ENCODE peak calls at places on chromosome 14, in five cellular contexts. L, Z, H, Y and V are unnamed samples.

GRCh38 chr14:101711041-101711861 is 50.3 kb upstream of the PPP2R5C start:
- DNase-seq in H (peak), L (no peak), Z (peak), Y (no peak), V (no peak)

GRCh38 chr14:94180655-94181271 is 6.6 kb downstream of the PPP4R4 start:
- DNase-seq in Z (no peak), Y (no peak), L (peak), H (no peak), V (no peak)

GRCh38 chr14:96811265-96811664 is 14.1 kb downstream of the VRK1 start:
- DNase-seq in Y (no peak), L (peak), H (no peak), Z (no peak), V (no peak)

GRCh38 chr14:59407246-59407615 is 57.9 kb downstream of the GPR135 start:
- DNase-seq in Y (no peak), L (peak), Z (no peak), H (no peak), V (no peak)

GRCh38 chr14:25833341-25834121 is 764.3 kb downstream of the NOVA1 start:
- DNase-seq in Z (no peak), Y (no peak), H (peak), L (no peak), V (no peak)

GRCh38 chr14:39339003-39339402 is 93.2 kb downstream of the FBXO33 start:
- DNase-seq in Z (no peak), H (peak), Y (no peak), L (no peak), V (no peak)

GRCh38 chr14:78254911-78255431 is 84.8 kb downstream of the NRXN3 start:
- DNase-seq in H (no peak), Y (no peak), Z (no peak), L (no peak), V (peak)

GRCh38 chr14:91511014-91511466 is 930 bp upstream of the PPP4R3A start:
- DNase-seq in Z (no peak), Y (no peak), H (no peak), L (peak), V (no peak)

GRCh38 chr14:64193821-64194220 is 100.3 kb downstream of the ESR2 start:
- DNase-seq in Z (no peak), L (no peak), H (no peak), Y (no peak), V (no peak)

GRCh38 chr14:92473261-92473946 is 40.2 kb upstream of the RIN3 start:
- DNase-seq in H (peak), L (peak), Z (peak), Y (no peak), V (peak)

GRCh38 chr14:75088566-75089373 is 19.3 kb downstream of the ZC2HC1C start:
- DNase-seq in Z (no peak), L (peak), Y (no peak), H (peak), V (no peak)

GRCh38 chr14:92516966-92517350 is 3.4 kb downstream of the RIN3 start:
- DNase-seq in Z (no peak), Y (no peak), L (no peak), H (no peak), V (no peak)

GRCh38 chr14:28097585-28097984 is 669.0 kb upstream of the FOXG1 start:
- DNase-seq in H (no peak), Y (no peak), Z (no peak), L (no peak), V (no peak)

GRCh38 chr14:70292716-70293115 is 66.8 kb downstream of the COX16 start:
- DNase-seq in L (no peak), Y (no peak), H (no peak), Z (no peak), V (no peak)

GRCh38 chr14:99996951-99997571 is 68.2 kb upstream of the EVL start:
- DNase-seq in Y (no peak), H (no peak), L (peak), Z (no peak), V (no peak)

GRCh38 chr14:62289471-62289870 is 527.3 kb downstream of the SNAPC1 start:
- DNase-seq in Z (no peak), L (peak), Y (no peak), H (no peak), V (no peak)

GRCh38 chr14:63578300-63578699 is 35.1 kb upstream of the PPP2R5E start:
- DNase-seq in Y (no peak), H (no peak), L (peak), Z (no peak), V (no peak)

GRCh38 chr14:104106471-104106991 is 21.0 kb downstream of the ASPG start:
- DNase-seq in Z (no peak), Y (no peak), H (peak), L (no peak), V (no peak)

GRCh38 chr14:54881761-54882401 is 20.7 kb downstream of the GCH1 start:
- DNase-seq in L (peak), Y (no peak), Z (no peak), H (no peak), V (no peak)

GRCh38 chr14:101357559-101358319 is 203.6 kb upstream of the DIO3 start:
- DNase-seq in H (no peak), Y (no peak), Z (no peak), L (no peak), V (no peak)

DNA sequence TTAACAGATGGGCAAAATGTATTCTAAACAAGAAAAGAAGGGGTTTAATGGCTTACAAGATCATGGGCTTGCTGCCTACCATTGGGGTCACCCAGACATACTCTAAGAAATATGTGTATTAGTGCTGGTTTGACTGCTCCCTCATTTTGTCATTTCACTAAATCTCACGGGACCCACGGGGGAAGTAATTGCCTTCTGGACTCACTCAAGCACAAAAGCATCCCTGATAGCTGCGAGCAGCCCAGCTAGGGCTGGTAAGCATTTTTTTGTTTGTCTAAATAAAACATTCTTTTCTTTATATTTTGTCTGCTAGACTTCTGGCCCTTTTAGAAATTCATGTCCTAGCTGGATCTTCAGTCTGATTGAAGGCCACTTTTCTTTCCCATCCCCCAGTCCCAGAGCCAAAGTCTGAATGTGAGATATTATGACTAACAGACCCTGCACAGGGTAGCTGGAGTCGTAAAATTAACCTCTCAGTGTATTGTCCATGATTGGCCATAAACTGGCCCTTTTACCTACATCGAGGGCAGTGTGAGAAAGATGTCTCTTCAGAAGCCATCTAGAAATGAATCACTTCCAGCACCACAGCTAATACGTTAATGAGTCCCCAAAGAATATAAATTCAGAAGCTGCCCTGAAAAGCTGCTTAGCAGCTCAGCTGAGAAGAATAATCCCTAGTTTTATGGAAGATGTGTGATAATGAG is 55.4 kb upstream of the GTF2A1 start:
- DNase-seq in H (no peak), Y (no peak), L (no peak), Z (no peak), V (no peak)
- H3K4me3 ChIP-seq in H (no peak), Y (no peak), L (no peak), Z (no peak), V (no peak)

DNA sequence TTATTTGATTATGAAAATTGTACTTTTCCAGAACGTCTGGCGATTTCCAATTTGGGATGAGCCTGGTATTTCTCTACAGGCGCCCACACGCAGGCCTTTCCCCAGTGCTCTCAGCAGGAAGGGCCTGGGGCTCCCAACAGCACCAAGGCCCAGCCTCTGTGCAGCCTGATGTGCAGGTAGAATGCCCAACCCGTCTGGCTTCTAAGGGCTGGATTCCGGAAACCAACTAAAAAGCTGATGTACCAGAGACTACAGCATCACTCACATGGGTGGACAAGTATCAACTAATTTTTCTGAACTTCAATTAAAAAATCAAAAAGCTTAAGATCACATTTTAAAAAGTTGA is 25.8 kb downstream of the CDC42BPB start:
- DNase-seq in Y (no peak), L (no peak), Z (no peak), H (no peak), V (no peak)
- H3K27ac ChIP-seq in Y (no peak), L (peak), Z (no peak), H (no peak), V (no peak)

DNA sequence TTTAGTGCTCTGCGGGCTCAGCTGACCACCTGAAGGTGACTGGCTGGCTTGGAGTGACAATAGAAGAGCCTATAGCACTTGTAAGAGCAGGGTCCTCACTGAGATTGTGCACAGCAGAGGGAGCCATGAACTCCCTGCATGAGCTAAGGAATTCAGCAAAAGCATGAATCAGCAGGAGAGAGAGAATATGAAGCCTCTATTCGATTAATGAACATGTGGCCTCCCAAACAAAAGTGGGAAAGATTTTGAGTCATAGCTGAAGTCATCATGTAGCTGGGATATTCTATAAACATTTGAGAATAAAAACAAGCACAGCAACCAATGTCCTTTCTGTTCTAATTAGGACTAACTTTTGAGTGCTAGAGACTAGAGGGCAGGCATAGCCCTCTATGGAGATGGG is 626.6 kb downstream of the DIO2 start:
- DNase-seq in H (no peak), Y (no peak), Z (no peak), L (peak), V (no peak)
- TF ChIP-seq CTCF in H (peak), Y (no peak), Z (no peak), L (peak), V (no peak)

GRCh38 chr14:36320210-36321003 is at the start of gene MBIP:
- DNase-seq in L (peak), H (peak), Z (peak), Y (peak), V (peak)

GRCh38 chr14:36319899-36320209 is 583 bp downstream of the MBIP start:
- DNase-seq in Z (no peak), H (no peak), Y (no peak), L (peak), V (no peak)

GRCh38 chr14:36316131-36316530 is 4.3 kb downstream of the MBIP start:
- DNase-seq in Y (no peak), L (no peak), Z (no peak), H (no peak), V (no peak)

GRCh38 chr14:36315159-36315853 is 5.1 kb downstream of the MBIP start:
- DNase-seq in Y (no peak), H (no peak), L (no peak), Z (no peak), V (no peak)

DNA sequence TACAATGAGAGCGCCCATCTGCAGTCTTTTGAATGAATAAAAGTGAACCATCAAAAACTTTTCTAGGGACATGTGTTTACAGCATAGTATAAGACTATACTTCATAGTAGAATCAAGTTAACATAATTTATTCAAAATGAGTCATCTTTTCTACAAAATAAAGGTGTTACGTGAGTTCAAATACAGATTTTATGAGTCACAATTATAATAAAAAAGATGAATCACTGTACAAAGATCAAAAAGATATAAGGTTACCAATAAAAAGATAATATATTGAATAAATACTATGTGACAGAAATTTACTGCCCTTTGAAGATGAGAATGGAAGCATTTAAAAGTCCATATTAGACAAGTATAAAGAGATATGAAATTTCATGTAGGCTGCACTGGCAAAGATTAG is 2.8 kb downstream of the MBIP start:
- DNase-seq in L (peak), Y (no peak), H (no peak), Z (no peak), V (no peak)
- H3K4me3 ChIP-seq in L (no peak), Y (no peak), H (peak), Z (no peak), V (no peak)

DNA sequence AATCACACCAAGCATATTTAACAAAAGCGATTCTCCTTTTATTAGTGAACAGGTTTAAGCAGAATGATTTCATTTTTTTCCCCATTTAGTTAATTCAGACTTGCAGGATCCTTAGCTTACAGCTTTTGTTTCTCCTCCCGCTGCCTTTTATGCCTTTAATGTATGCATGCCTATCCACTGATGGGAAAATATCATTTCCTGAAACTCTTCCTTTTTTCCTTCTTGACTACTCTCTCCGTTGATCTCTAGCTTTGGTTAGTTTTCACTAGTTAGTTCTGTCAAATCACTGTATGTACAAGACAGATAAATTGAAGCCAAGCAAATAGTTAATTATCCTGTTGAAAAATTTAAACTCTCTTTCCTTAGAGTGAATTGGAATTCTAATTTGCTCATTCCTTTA is 26.3 kb downstream of the NKX2-1 start:
- DNase-seq in L (no peak), Y (no peak), Z (no peak), H (no peak), V (no peak)
- H3K27ac ChIP-seq in L (no peak), Y (no peak), Z (no peak), H (no peak), V (no peak)

GRCh38 chr14:105486333-105486973 is at the start of gene CRIP1:
- DNase-seq in H (no peak), L (no peak), Z (no peak), Y (no peak), V (no peak)

GRCh38 chr14:105484997-105485393 is 1.7 kb upstream of the CRIP1 start:
- DNase-seq in L (no peak), Z (no peak), Y (no peak), H (no peak), V (no peak)

GRCh38 chr14:105484069-105484996 is 2.4 kb upstream of the CRIP1 start:
- DNase-seq in L (no peak), Y (no peak), Z (peak), H (no peak), V (peak)

GRCh38 chr14:105486974-105487448 is 325 bp downstream of the CRIP1 start:
- DNase-seq in H (peak), Y (no peak), Z (peak), L (no peak), V (peak)

DNA sequence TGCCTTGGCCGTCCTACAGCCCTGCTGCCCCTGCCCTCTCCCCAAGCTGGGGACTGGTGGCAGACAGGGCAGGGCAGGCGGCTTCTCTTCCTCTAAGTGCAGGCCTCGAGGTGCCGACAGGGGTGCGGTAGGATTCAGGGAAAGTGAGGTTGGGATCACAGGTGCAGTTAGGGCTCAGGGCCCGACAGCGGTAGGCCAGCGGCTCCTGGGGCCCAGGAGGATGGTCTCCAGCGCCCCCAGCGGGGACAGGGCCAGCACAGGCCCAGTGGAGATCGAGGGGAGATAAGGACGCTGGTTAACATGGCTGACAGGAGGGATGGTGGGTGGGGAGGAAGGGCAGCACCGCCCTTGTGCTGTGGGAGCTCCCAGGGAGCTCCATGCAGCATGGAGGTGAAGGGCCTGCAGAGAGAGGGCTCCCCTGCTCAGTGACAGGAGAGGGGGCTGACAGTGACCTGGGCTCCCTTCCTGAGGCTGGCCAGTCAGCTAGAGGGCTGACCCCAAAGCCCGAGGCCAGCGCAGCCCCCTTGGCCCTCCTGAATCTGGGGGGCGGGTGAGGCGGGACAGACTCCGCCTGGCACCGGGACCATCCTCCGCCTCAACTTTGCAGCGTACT is 860 bp upstream of the CRIP1 start:
- DNase-seq in Y (no peak), L (no peak), Z (no peak), H (peak), V (no peak)
- TF ChIP-seq CTCF in Y (no peak), L (peak), Z (no peak), H (peak), V (no peak)